ENCODE peak calls at places on chromosomes 6 and 20, in nine cellular contexts. K is ecto neural progenitor cell; O is HFFc6; S is GM20000; C is naive B cell; Z is HepG2; I is LHCN-M2; T is posterior vena cava; D is CD8-positive, alpha-beta T cell. R is an unnamed sample.

GRCh38 chr6:54716869-54717268 is 129.7 kb upstream of the FAM83B start:
- DNase-seq in K (no peak), O (no peak), S (no peak), C (no peak), Z (no peak), I (no peak), T (no peak), D (no peak), R (no peak)

GRCh38 chr6:43275782-43276179 is 22.3 kb upstream of the SLC22A7 start:
- DNase-seq in K (peak), O (no peak), S (peak), C (no peak), Z (no peak), I (no peak), T (no peak), D (no peak), R (no peak)

GRCh38 chr6:84177253-84177652 is 50.2 kb downstream of the CEP162 start:
- DNase-seq in K (no peak), O (no peak), S (no peak), C (no peak), Z (no peak), I (no peak), T (no peak), D (no peak), R (no peak)

GRCh38 chr6:20542927-20543602 is 8.8 kb downstream of the CDKAL1 start:
- DNase-seq in K (no peak), O (peak), S (peak), C (no peak), Z (peak), I (peak), T (no peak), D (no peak), R (no peak)

GRCh38 chr20:38307371-38308046 is 3.6 kb downstream of the BPI start:
- DNase-seq in K (no peak), O (peak), S (no peak), C (no peak), Z (no peak), I (peak), T (peak), D (no peak), R (no peak)

GRCh38 chr6:36116943-36117342 is 13.4 kb upstream of the MAPK13 start:
- DNase-seq in K (no peak), O (no peak), S (no peak), C (no peak), Z (no peak), I (no peak), T (no peak), D (no peak), R (no peak)

GRCh38 chr20:6157345-6157744 is 34.5 kb upstream of the FERMT1 start:
- DNase-seq in K (no peak), O (no peak), S (no peak), C (no peak), Z (no peak), I (no peak), T (no peak), D (no peak), R (no peak)

GRCh38 chr6:163716690-163717089 is 302.2 kb downstream of the QKI start:
- DNase-seq in K (no peak), O (no peak), S (no peak), C (peak), Z (no peak), I (no peak), T (no peak), D (no peak), R (no peak)

GRCh38 chr20:24694157-24694726 is 224.8 kb downstream of the SYNDIG1 start:
- DNase-seq in K (no peak), O (no peak), S (no peak), C (no peak), Z (no peak), I (no peak), T (peak), D (no peak), R (no peak)

GRCh38 chr6:158708239-158708638 is 58.4 kb downstream of the SYTL3 start:
- DNase-seq in K (no peak), O (no peak), S (no peak), C (no peak), Z (no peak), I (peak), T (peak), D (no peak), R (no peak)

GRCh38 chr6:169425628-169426370 is 172.2 kb upstream of the THBS2 start:
- DNase-seq in K (no peak), O (no peak), S (no peak), C (no peak), Z (no peak), I (peak), T (no peak), D (no peak), R (no peak)

GRCh38 chr6:32196682-32197616 is 4.5 kb upstream of the GPSM3 start:
- DNase-seq in K (peak), O (no peak), S (peak), C (peak), Z (no peak), I (no peak), T (peak), D (no peak), R (peak)

GRCh38 chr20:4326194-4327065 is 311.1 kb upstream of the RNF24 start:
- DNase-seq in K (peak), O (no peak), S (no peak), C (no peak), Z (no peak), I (peak), T (no peak), D (no peak), R (no peak)

GRCh38 chr6:122869437-122870024 is 80.5 kb downstream of the SMPDL3A start:
- DNase-seq in K (no peak), O (peak), S (peak), C (no peak), Z (peak), I (peak), T (no peak), D (no peak), R (peak)

GRCh38 chr6:121917834-121918559 is 481.5 kb upstream of the HSF2 start:
- DNase-seq in K (no peak), O (no peak), S (no peak), C (no peak), Z (no peak), I (peak), T (no peak), D (no peak), R (no peak)

GRCh38 chr20:19757487-19757972 is 528 bp upstream of the RIN2 start:
- DNase-seq in K (peak), O (peak), S (peak), C (peak), Z (peak), I (peak), T (peak), D (no peak), R (peak)

GRCh38 chr6:132734694-132735236 is 20.9 kb upstream of the VNN1 start:
- DNase-seq in K (no peak), O (peak), S (no peak), C (no peak), Z (peak), I (peak), T (no peak), D (no peak), R (no peak)

GRCh38 chr6:66340736-66341135 is 633.7 kb upstream of the EYS start:
- DNase-seq in K (no peak), O (no peak), S (no peak), C (no peak), Z (no peak), I (no peak), T (no peak), D (no peak), R (no peak)

GRCh38 chr20:47544240-47544639 is 42.6 kb downstream of the NCOA3 start:
- DNase-seq in K (no peak), O (peak), S (no peak), C (no peak), Z (no peak), I (peak), T (no peak), D (no peak), R (no peak)

GRCh38 chr6:130421567-130421966 is 55.8 kb downstream of the TMEM200A start:
- DNase-seq in K (no peak), O (peak), S (no peak), C (no peak), Z (no peak), I (peak), T (no peak), D (no peak), R (no peak)